ENCODE peak calls at places on chromosome 7, in seven cellular contexts. H is GM03348; B is left cardiac atrium; I is stimulated activated CD8-positive, alpha-beta memory T cell treated with anti-CD3 and anti-CD28 coated beads, Interleukin-2, amount 100 ng/mL, for 1 hour; Z is neural progenitor cell; J is T-helper 22 cell; X is RCC 7860. D is an unnamed sample.

GRCh38 chr7:44460325-44460724 is 30.1 kb downstream of the NUDCD3 start:
- DNase-seq in H (no peak), B (no peak), I (no peak), Z (no peak), J (peak; percentile 64), X (peak; percentile 65), D (no peak)

GRCh38 chr7:89839329-89839728 is 314.9 kb upstream of the STEAP1 start:
- DNase-seq in H (no peak), B (no peak), I (no peak), Z (no peak), J (no peak), X (no peak), D (no peak)

GRCh38 chr7:27611043-27611442 is 51.6 kb downstream of the HIBADH start:
- DNase-seq in H (no peak), B (no peak), I (no peak), Z (no peak), J (no peak), X (no peak), D (no peak)

GRCh38 chr7:157555308-157555707 is 218.5 kb downstream of the DNAJB6 start:
- DNase-seq in H (no peak), B (no peak), I (no peak), Z (no peak), J (no peak), X (peak; percentile 55), D (no peak)

GRCh38 chr7:31508823-31509222 is 5.1 kb upstream of the ITPRID1 start:
- DNase-seq in H (no peak), B (no peak), I (no peak), Z (no peak), J (no peak), X (no peak), D (no peak)

GRCh38 chr7:110157631-110158362 is 933.1 kb upstream of the LRRN3 start:
- DNase-seq in H (no peak), B (no peak), I (no peak), Z (no peak), J (no peak), X (no peak), D (no peak)

GRCh38 chr7:21972397-21972784 is 26.7 kb upstream of the CDCA7L start:
- DNase-seq in H (no peak), B (no peak), I (no peak), Z (no peak), J (no peak), X (no peak), D (no peak)

GRCh38 chr7:98418636-98419315 is 17.9 kb upstream of the BAIAP2L1 start:
- DNase-seq in H (peak; percentile 93), B (peak; percentile 57), I (no peak), Z (no peak), J (no peak), X (peak; percentile 100), D (no peak)

GRCh38 chr7:154804449-154804848 is 198.5 kb downstream of the PAXIP1 start:
- DNase-seq in H (no peak), B (no peak), I (no peak), Z (no peak), J (no peak), X (no peak), D (no peak)

GRCh38 chr7:44279286-44279685 is 46.1 kb downstream of the CAMK2B start:
- DNase-seq in H (no peak), B (peak; percentile 7), I (no peak), Z (peak; percentile 35), J (no peak), X (no peak), D (no peak)

GRCh38 chr7:30992414-30992813 is 28.7 kb downstream of the GHRHR start:
- DNase-seq in H (no peak), B (no peak), I (no peak), Z (no peak), J (no peak), X (no peak), D (no peak)

GRCh38 chr7:945147-945555 is 9.3 kb downstream of the ADAP1 start:
- DNase-seq in H (no peak), B (peak; percentile 6), I (no peak), Z (no peak), J (no peak), X (no peak), D (no peak)

GRCh38 chr7:46383605-46384004 is 462.5 kb upstream of the IGFBP3 start:
- DNase-seq in H (no peak), B (no peak), I (no peak), Z (no peak), J (no peak), X (peak; percentile 68), D (no peak)

GRCh38 chr7:21908746-21909145 is 37.0 kb downstream of the CDCA7L start:
- DNase-seq in H (no peak), B (no peak), I (no peak), Z (no peak), J (no peak), X (no peak), D (no peak)

GRCh38 chr7:1890289-1891235 is 220.5 kb downstream of the ELFN1 start:
- DNase-seq in H (no peak), B (no peak), I (no peak), Z (no peak), J (no peak), X (no peak), D (no peak)

GRCh38 chr7:130740617-130741016 is 6.6 kb upstream of the KLF14 start:
- DNase-seq in H (no peak), B (no peak), I (no peak), Z (no peak), J (no peak), X (no peak), D (no peak)

GRCh38 chr7:74483402-74484336 is 30.0 kb downstream of the GTF2IRD1 start:
- DNase-seq in H (peak; percentile 53), B (no peak), I (no peak), Z (no peak), J (no peak), X (peak; percentile 97), D (no peak)

GRCh38 chr7:68623030-68623429 is 975.2 kb upstream of the AUTS2 start:
- DNase-seq in H (no peak), B (no peak), I (no peak), Z (no peak), J (no peak), X (no peak), D (no peak)

GRCh38 chr7:36942062-36942461 is 217.8 kb upstream of the AOAH start:
- DNase-seq in H (no peak), B (no peak), I (no peak), Z (no peak), J (no peak), X (no peak), D (no peak)